ENCODE peak calls at places on chromosomes 13 and 19, in nine cellular contexts. T, Q, A, P, W, B, O, M and V are unnamed samples.

GRCh38 chr19:5086725-5087439 is 118.0 kb downstream of the KDM4B start:
- DNase-seq in Q (no peak), A (no peak), O (no peak), T (no peak), B (no peak), W (no peak), M (no peak), P (no peak), V (no peak)

GRCh38 chr13:113393572-113394503 is 29.9 kb upstream of the GRTP1 start:
- DNase-seq in A (peak), B (peak), W (peak), O (peak), Q (peak), T (peak), P (no peak), M (peak), V (peak)

GRCh38 chr19:35381318-35381717 is 10.4 kb downstream of the GPR42 start:
- DNase-seq in B (no peak), O (no peak), Q (no peak), W (no peak), A (no peak), T (no peak), M (no peak), P (no peak), V (no peak)

GRCh38 chr13:75581874-75582640 is 32.5 kb downstream of the UCHL3 start:
- DNase-seq in M (no peak), A (no peak), Q (no peak), P (no peak), W (no peak), O (no peak), T (no peak), B (no peak), V (no peak)

GRCh38 chr19:30288957-30289735 is 83.0 kb upstream of the ZNF536 start:
- DNase-seq in Q (no peak), W (no peak), B (no peak), M (no peak), P (no peak), T (no peak), O (no peak), A (no peak), V (no peak)

GRCh38 chr13:80591978-80592377 is 251.1 kb upstream of the SPRY2 start:
- DNase-seq in A (no peak), O (no peak), T (no peak), M (no peak), B (no peak), P (no peak), Q (no peak), W (no peak), V (no peak)

GRCh38 chr19:39539165-39539518 is 819 bp downstream of the EID2 start:
- DNase-seq in M (no peak), Q (peak), T (no peak), W (no peak), O (no peak), B (no peak), A (no peak), P (no peak), V (no peak)

GRCh38 chr13:90926459-90926858 is 421.0 kb upstream of the MIR17HG start:
- DNase-seq in Q (no peak), B (no peak), O (no peak), T (no peak), A (no peak), P (no peak), W (no peak), M (no peak), V (no peak)

GRCh38 chr13:27450921-27451461 is 627 bp upstream of the MTIF3 start:
- DNase-seq in W (peak), O (peak), P (peak), A (peak), B (peak), M (no peak), Q (no peak), T (peak), V (peak)